ENCODE peak calls at places on chromosomes 4 and X, in seven cellular contexts. One of them, this sample, is unnamed.

GRCh38 chrX:68895339-68896250 is 66.8 kb downstream of the EFNB1 start:
- DNase-seq in spleen: peak
- DNase-seq in endothelial cell of umbilical vein: peak
- DNase-seq in stomach: peak
- DNase-seq in breast epithelium: peak
- DNase-seq in H1: no peak
- DNase-seq in transverse colon: peak
- DNase-seq in this sample: no peak

GRCh38 chrX:56802921-56803848 is 74.1 kb downstream of the NBDY start:
- DNase-seq in spleen: peak
- DNase-seq in endothelial cell of umbilical vein: peak
- DNase-seq in stomach: peak
- DNase-seq in breast epithelium: peak
- DNase-seq in H1: peak
- DNase-seq in transverse colon: peak
- DNase-seq in this sample: no peak

GRCh38 chr4:38119663-38120374 is 159.6 kb downstream of the PTTG2 start:
- DNase-seq in spleen: no peak
- DNase-seq in endothelial cell of umbilical vein: peak
- DNase-seq in stomach: no peak
- DNase-seq in breast epithelium: no peak
- DNase-seq in H1: no peak
- DNase-seq in transverse colon: no peak
- DNase-seq in this sample: no peak

GRCh38 chrX:68431836-68432235 is 1.5 kb downstream of the OPHN1 start:
- DNase-seq in spleen: no peak
- DNase-seq in endothelial cell of umbilical vein: peak
- DNase-seq in stomach: no peak
- DNase-seq in breast epithelium: no peak
- DNase-seq in H1: no peak
- DNase-seq in transverse colon: no peak
- DNase-seq in this sample: no peak

GRCh38 chr4:80419946-80420345 is 84.4 kb downstream of the CFAP299 start:
- DNase-seq in spleen: no peak
- DNase-seq in endothelial cell of umbilical vein: no peak
- DNase-seq in stomach: no peak
- DNase-seq in breast epithelium: no peak
- DNase-seq in H1: no peak
- DNase-seq in transverse colon: no peak
- DNase-seq in this sample: no peak

GRCh38 chr4:2484993-2485392 is 16.1 kb downstream of the RNF4 start:
- DNase-seq in spleen: peak
- DNase-seq in endothelial cell of umbilical vein: peak
- DNase-seq in stomach: peak
- DNase-seq in breast epithelium: peak
- DNase-seq in H1: no peak
- DNase-seq in transverse colon: peak
- DNase-seq in this sample: peak

GRCh38 chrX:24619647-24620046 is 27.5 kb downstream of the PCYT1B start:
- DNase-seq in spleen: no peak
- DNase-seq in endothelial cell of umbilical vein: no peak
- DNase-seq in stomach: no peak
- DNase-seq in breast epithelium: no peak
- DNase-seq in H1: no peak
- DNase-seq in transverse colon: no peak
- DNase-seq in this sample: no peak

GRCh38 chrX:77070108-77070918 is 376.9 kb upstream of the FGF16 start:
- DNase-seq in spleen: no peak
- DNase-seq in endothelial cell of umbilical vein: no peak
- DNase-seq in stomach: no peak
- DNase-seq in breast epithelium: no peak
- DNase-seq in H1: no peak
- DNase-seq in transverse colon: no peak
- DNase-seq in this sample: no peak

GRCh38 chrX:8849462-8849861 is 48.3 kb upstream of the FAM9A start:
- DNase-seq in spleen: no peak
- DNase-seq in endothelial cell of umbilical vein: no peak
- DNase-seq in stomach: no peak
- DNase-seq in breast epithelium: no peak
- DNase-seq in H1: no peak
- DNase-seq in transverse colon: no peak
- DNase-seq in this sample: no peak

GRCh38 chrX:13223868-13224555 is 95.8 kb downstream of the ATXN3L start:
- DNase-seq in spleen: no peak
- DNase-seq in endothelial cell of umbilical vein: peak
- DNase-seq in stomach: no peak
- DNase-seq in breast epithelium: peak
- DNase-seq in H1: no peak
- DNase-seq in transverse colon: no peak
- DNase-seq in this sample: no peak

GRCh38 chr4:100149190-100149589 is 41.1 kb downstream of the DDIT4L start:
- DNase-seq in spleen: no peak
- DNase-seq in endothelial cell of umbilical vein: no peak
- DNase-seq in stomach: no peak
- DNase-seq in breast epithelium: no peak
- DNase-seq in H1: no peak
- DNase-seq in transverse colon: no peak
- DNase-seq in this sample: no peak

GRCh38 chr4:18247189-18247588 is 225.6 kb upstream of the LCORL start:
- DNase-seq in spleen: no peak
- DNase-seq in endothelial cell of umbilical vein: no peak
- DNase-seq in stomach: no peak
- DNase-seq in breast epithelium: no peak
- DNase-seq in H1: no peak
- DNase-seq in transverse colon: no peak
- DNase-seq in this sample: no peak

GRCh38 chrX:27445438-27445837 is 17.7 kb downstream of the PPP4R3C start:
- DNase-seq in spleen: no peak
- DNase-seq in endothelial cell of umbilical vein: no peak
- DNase-seq in stomach: no peak
- DNase-seq in breast epithelium: no peak
- DNase-seq in H1: no peak
- DNase-seq in transverse colon: no peak
- DNase-seq in this sample: no peak

GRCh38 chr4:48546336-48546735 is 56.3 kb downstream of the ZAR1 start:
- DNase-seq in spleen: no peak
- DNase-seq in endothelial cell of umbilical vein: peak
- DNase-seq in stomach: no peak
- DNase-seq in breast epithelium: no peak
- DNase-seq in H1: no peak
- DNase-seq in transverse colon: no peak
- DNase-seq in this sample: no peak

DNA sequence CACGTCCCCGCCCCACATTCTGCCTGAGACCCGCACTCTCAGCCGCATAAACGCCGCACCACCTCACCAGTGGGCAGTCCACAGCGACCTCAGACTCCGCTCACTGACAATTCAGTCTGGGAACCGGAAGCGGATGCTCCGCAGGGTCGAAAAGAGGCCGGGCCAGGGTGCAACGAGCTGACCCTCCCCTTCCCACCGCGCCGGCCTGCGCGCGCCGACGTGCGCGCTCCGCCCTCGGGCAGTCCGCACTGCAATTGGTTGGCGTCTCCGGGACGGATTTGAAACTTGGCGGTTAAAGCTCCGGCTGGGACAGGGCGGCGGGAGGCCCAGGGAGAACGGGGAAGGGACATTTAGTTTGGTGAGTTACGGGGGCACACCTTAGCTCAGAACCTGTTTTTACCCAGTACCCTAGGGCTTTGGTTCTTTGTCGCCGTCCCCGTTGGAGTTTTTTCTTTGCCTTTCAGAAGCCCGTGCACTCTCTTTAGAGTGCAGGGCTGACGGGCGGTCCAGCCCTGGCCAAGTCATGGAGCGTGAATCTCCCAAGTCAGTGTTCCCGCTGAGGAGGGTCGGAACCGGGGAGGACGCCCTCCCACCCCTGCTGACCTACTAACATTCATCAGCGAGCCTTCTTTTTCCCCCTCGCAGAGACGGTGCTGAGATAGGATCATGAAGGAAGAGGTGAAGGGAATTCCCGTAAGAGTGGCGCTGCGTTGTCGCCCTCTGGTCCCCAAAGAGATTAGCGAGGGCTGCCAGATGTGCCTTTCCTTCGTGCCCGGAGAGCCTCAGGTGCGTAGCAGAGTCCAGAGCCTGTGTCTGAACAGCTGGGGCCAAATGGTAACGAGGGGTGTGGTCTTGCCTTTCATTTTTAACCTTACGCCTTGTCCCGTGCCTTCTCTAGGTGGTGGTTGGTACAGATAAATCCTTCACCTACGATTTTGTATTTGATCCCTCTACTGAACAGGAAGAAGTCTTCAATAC is at the start of the genes KIF4A and PDZD11:
- DNase-seq in spleen: peak
- DNase-seq in endothelial cell of umbilical vein: peak
- DNase-seq in stomach: peak
- DNase-seq in breast epithelium: peak
- DNase-seq in H1: peak
- DNase-seq in transverse colon: peak
- DNase-seq in this sample: peak
- TF ChIP-seq POLR2AphosphoS5 in spleen: peak
- TF ChIP-seq POLR2AphosphoS5 in endothelial cell of umbilical vein: peak
- TF ChIP-seq POLR2AphosphoS5 in stomach: peak
- TF ChIP-seq POLR2AphosphoS5 in breast epithelium: no peak
- TF ChIP-seq POLR2AphosphoS5 in H1: no peak
- TF ChIP-seq POLR2AphosphoS5 in transverse colon: peak
- TF ChIP-seq POLR2AphosphoS5 in this sample: peak

GRCh38 chr4:56215138-56215793 is 172.0 kb downstream of the AASDH start:
- DNase-seq in spleen: no peak
- DNase-seq in endothelial cell of umbilical vein: no peak
- DNase-seq in stomach: no peak
- DNase-seq in breast epithelium: no peak
- DNase-seq in H1: no peak
- DNase-seq in transverse colon: no peak
- DNase-seq in this sample: no peak

GRCh38 chr4:56213543-56213942 is 173.7 kb downstream of the AASDH start:
- DNase-seq in spleen: no peak
- DNase-seq in endothelial cell of umbilical vein: no peak
- DNase-seq in stomach: no peak
- DNase-seq in breast epithelium: no peak
- DNase-seq in H1: no peak
- DNase-seq in transverse colon: no peak
- DNase-seq in this sample: no peak

GRCh38 chr4:56218230-56218895 is 168.9 kb downstream of the AASDH start:
- DNase-seq in spleen: no peak
- DNase-seq in endothelial cell of umbilical vein: no peak
- DNase-seq in stomach: no peak
- DNase-seq in breast epithelium: no peak
- DNase-seq in H1: no peak
- DNase-seq in transverse colon: no peak
- DNase-seq in this sample: no peak

GRCh38 chr4:56217383-56217890 is 169.9 kb downstream of the AASDH start:
- DNase-seq in spleen: no peak
- DNase-seq in endothelial cell of umbilical vein: no peak
- DNase-seq in stomach: no peak
- DNase-seq in breast epithelium: no peak
- DNase-seq in H1: no peak
- DNase-seq in transverse colon: no peak
- DNase-seq in this sample: no peak

GRCh38 chr4:56215901-56216300 is 171.4 kb downstream of the AASDH start:
- DNase-seq in spleen: no peak
- DNase-seq in endothelial cell of umbilical vein: peak
- DNase-seq in stomach: peak
- DNase-seq in breast epithelium: no peak
- DNase-seq in H1: peak
- DNase-seq in transverse colon: peak
- DNase-seq in this sample: no peak
- TF ChIP-seq POLR2A in spleen: no peak
- TF ChIP-seq POLR2A in endothelial cell of umbilical vein: no peak
- TF ChIP-seq POLR2A in stomach: no peak
- TF ChIP-seq POLR2A in breast epithelium: no peak
- TF ChIP-seq POLR2A in H1: no peak
- TF ChIP-seq POLR2A in transverse colon: no peak
- TF ChIP-seq POLR2A in this sample: no peak

GRCh38 chr4:183596056-183596757 is 62.8 kb downstream of the RWDD4 start:
- DNase-seq in spleen: no peak
- DNase-seq in endothelial cell of umbilical vein: no peak
- DNase-seq in stomach: no peak
- DNase-seq in breast epithelium: no peak
- DNase-seq in H1: no peak
- DNase-seq in transverse colon: no peak
- DNase-seq in this sample: no peak
- TF ChIP-seq POLR2AphosphoS5 in spleen: no peak
- TF ChIP-seq POLR2AphosphoS5 in endothelial cell of umbilical vein: no peak
- TF ChIP-seq POLR2AphosphoS5 in stomach: no peak
- TF ChIP-seq POLR2AphosphoS5 in breast epithelium: no peak
- TF ChIP-seq POLR2AphosphoS5 in H1: no peak
- TF ChIP-seq POLR2AphosphoS5 in transverse colon: no peak
- TF ChIP-seq POLR2AphosphoS5 in this sample: no peak

GRCh38 chr4:107937040-107937439 is 5.7 kb downstream of the CYP2U1 start:
- DNase-seq in spleen: no peak
- DNase-seq in endothelial cell of umbilical vein: no peak
- DNase-seq in stomach: no peak
- DNase-seq in breast epithelium: no peak
- DNase-seq in H1: no peak
- DNase-seq in transverse colon: no peak
- DNase-seq in this sample: no peak

GRCh38 chr4:107935246-107935645 is 3.9 kb downstream of the CYP2U1 start:
- DNase-seq in spleen: no peak
- DNase-seq in endothelial cell of umbilical vein: no peak
- DNase-seq in stomach: no peak
- DNase-seq in breast epithelium: no peak
- DNase-seq in H1: no peak
- DNase-seq in transverse colon: no peak
- DNase-seq in this sample: no peak

GRCh38 chr4:107931775-107932321 is 499 bp downstream of the CYP2U1 start:
- DNase-seq in spleen: peak
- DNase-seq in endothelial cell of umbilical vein: no peak
- DNase-seq in stomach: no peak
- DNase-seq in breast epithelium: no peak
- DNase-seq in H1: no peak
- DNase-seq in transverse colon: no peak
- DNase-seq in this sample: no peak

DNA sequence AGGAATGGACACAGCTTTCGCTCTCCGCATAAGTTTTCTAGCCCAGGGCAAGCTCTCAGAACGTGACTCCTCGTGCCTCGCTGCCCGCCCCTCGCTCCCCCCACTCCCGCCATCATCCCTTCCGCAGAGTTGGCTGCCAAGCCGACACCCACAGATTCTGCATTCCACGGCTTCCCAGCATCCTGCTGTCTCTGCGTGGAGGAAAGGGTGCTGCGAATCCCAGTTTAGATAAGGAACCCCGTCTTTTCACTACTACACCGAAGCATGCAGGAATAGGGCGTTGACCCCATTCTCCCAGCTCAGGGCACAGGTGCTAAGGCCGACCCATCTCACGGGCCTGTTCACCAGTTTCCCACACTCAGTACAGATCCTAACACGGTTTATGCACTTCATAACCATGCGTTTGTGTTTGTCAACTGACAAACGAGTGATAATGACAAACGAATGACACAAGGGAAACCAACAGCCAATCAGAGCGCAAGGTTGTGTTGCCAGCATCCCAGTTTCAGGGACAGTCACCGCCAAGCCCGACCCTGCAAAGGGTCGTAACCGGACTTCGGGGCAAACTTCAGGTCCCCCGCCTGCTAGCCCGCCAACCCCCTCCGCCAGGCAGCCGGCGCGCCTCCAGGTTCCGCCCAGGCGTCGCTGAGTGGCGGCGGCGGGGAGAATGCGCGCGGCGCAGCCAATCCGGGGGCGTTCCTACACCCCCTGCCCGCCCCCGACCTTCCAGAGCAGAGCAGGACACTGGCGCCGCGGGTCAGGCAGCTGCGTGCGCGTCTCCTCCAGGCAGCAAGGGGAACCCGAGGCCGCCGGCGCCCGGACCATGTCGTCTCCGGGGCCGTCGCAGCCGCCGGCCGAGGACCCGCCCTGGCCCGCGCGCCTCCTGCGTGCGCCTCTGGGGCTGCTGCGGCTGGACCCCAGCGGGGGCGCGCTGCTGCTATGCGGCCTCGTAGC is at the start of gene CYP2U1:
- DNase-seq in spleen: peak
- DNase-seq in endothelial cell of umbilical vein: peak
- DNase-seq in stomach: peak
- DNase-seq in breast epithelium: peak
- DNase-seq in H1: peak
- DNase-seq in transverse colon: peak
- DNase-seq in this sample: peak
- TF ChIP-seq POLR2A in spleen: no peak
- TF ChIP-seq POLR2A in endothelial cell of umbilical vein: no peak
- TF ChIP-seq POLR2A in stomach: no peak
- TF ChIP-seq POLR2A in breast epithelium: no peak
- TF ChIP-seq POLR2A in H1: no peak
- TF ChIP-seq POLR2A in transverse colon: peak
- TF ChIP-seq POLR2A in this sample: no peak

This sample was measured in GM12892.